ENCODE peak calls at places on chromosomes 2 and 18, in six cellular contexts. E is retinal pigment epithelial cell, K is transverse colon, T is progenitor cell of endocrine pancreas, O is hepatocyte, U is endothelial cell. L is an unnamed sample.

GRCh38 chr2:44560352-44560751 is 198.6 kb downstream of the CAMKMT start:
- DNase-seq in E (no peak), K (no peak), T (no peak), O (no peak), U (no peak), L (no peak)

GRCh38 chr2:196336206-196336605 is 164.8 kb upstream of the STK17B start:
- DNase-seq in E (no peak), K (no peak), T (no peak), O (no peak), U (no peak), L (no peak)

GRCh38 chr2:95525294-95526035 is 40.9 kb upstream of the TRIM43B start:
- DNase-seq in E (no peak), K (peak), T (no peak), O (no peak), U (no peak), L (no peak)

GRCh38 chr2:200964498-200964897 is 1.0 kb upstream of the ORC2 start:
- DNase-seq in E (no peak), K (no peak), T (no peak), O (no peak), U (no peak), L (no peak)

GRCh38 chr2:37631698-37632097 is 39.7 kb downstream of the CDC42EP3 start:
- DNase-seq in E (no peak), K (no peak), T (no peak), O (no peak), U (no peak), L (no peak)

GRCh38 chr2:188023035-188023434 is 268.6 kb upstream of the GULP1 start:
- DNase-seq in E (no peak), K (no peak), T (no peak), O (no peak), U (no peak), L (no peak)

GRCh38 chr2:24269270-24269669 is 91.1 kb downstream of the ITSN2 start:
- DNase-seq in E (peak), K (no peak), T (no peak), O (peak), U (no peak), L (no peak)

GRCh38 chr18:49650426-49650891 is 88.6 kb downstream of the LIPG start:
- DNase-seq in E (no peak), K (no peak), T (no peak), O (no peak), U (no peak), L (no peak)

GRCh38 chr2:49753344-49753930 is 599.1 kb upstream of the FSHR start:
- DNase-seq in E (no peak), K (no peak), T (no peak), O (peak), U (no peak), L (no peak)

DNA sequence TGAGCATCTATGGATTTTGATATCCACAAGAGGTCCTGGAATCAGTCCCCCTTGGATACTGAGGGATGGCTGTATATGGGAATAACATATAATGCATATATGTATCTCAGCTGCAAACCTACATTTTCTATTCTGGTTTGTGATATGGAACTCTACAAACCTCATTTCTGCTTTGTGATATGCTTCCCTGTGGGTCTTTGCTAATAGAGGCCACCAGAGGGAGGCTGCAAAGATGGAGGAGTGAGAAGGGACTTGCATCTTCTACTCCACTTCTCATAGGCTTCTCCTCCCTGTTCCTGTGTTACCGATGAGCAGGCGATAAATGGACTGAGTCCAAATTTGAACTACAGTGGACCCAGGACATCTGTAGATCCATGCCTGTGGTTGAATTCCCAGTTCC is 37.8 kb downstream of the ARID5A start:
- DNase-seq in E (no peak), K (no peak), T (no peak), O (no peak), U (no peak), L (no peak)
- TF ChIP-seq CTCF in E (peak), K (no peak), T (no peak), O (no peak), U (no peak), L (no peak)

DNA sequence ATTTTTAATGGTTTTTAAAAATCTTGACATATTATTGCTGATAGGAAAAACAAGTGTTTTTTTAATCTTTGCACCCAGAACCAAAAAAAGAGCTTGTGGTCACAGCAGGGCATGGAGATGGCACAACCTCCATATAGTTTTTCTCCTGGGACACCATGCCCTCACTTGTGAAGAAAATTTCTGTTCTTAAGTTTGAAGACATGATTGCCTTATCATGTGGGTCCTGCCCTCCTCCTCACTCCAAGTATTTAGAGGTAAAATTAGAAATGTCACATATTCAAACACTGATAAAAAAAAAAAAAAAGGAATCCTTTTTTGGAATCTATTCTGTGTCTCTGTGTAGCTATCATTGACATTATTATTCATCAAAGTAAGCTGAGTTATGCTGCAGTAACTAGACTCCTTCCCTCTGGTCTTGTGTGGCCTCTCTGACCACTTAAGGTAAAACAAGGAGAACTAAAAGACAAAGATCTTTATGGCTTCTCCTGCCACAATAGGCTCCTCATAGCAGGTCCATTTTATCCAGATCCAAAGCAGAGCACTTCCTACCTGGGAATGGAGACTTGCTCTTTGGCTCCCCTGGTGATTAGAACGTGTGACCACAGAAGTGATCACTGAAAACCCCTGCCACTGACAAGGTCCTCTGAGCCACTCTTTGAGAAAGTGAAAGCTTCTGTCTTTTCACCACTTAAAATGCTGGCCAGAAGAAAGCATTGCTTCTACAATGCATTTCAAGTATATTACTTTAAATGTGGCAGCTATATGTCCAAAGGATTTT is 19.8 kb downstream of the ADD2 start:
- DNase-seq in E (no peak), K (no peak), T (no peak), O (no peak), U (no peak), L (no peak)
- TF ChIP-seq CTCF in E (peak), K (no peak), T (peak), O (no peak), U (no peak), L (no peak)

GRCh38 chr2:2233171-2233826 is 97.8 kb downstream of the MYT1L start:
- DNase-seq in E (no peak), K (no peak), T (no peak), O (no peak), U (no peak), L (no peak)

GRCh38 chr2:2237563-2237962 is 93.5 kb downstream of the MYT1L start:
- DNase-seq in E (no peak), K (no peak), T (no peak), O (no peak), U (no peak), L (no peak)

GRCh38 chr2:2229898-2230817 is 100.9 kb downstream of the MYT1L start:
- DNase-seq in E (no peak), K (no peak), T (no peak), O (no peak), U (no peak), L (no peak)

GRCh38 chr2:2232167-2232566 is 98.9 kb downstream of the MYT1L start:
- DNase-seq in E (no peak), K (no peak), T (no peak), O (no peak), U (no peak), L (no peak)

GRCh38 chr2:2234398-2234797 is 96.7 kb downstream of the MYT1L start:
- DNase-seq in E (no peak), K (no peak), T (no peak), O (no peak), U (no peak), L (no peak)
- TF ChIP-seq CTCF in E (no peak), K (no peak), T (no peak), O (no peak), U (no peak), L (no peak)

GRCh38 chr2:61854435-61855177 is 746 bp upstream of the FAM161A start:
- DNase-seq in E (peak), K (peak), T (peak), O (peak), U (peak), L (peak)
- TF ChIP-seq CTCF in E (peak), K (no peak), T (no peak), O (peak), U (no peak), L (no peak)

DNA sequence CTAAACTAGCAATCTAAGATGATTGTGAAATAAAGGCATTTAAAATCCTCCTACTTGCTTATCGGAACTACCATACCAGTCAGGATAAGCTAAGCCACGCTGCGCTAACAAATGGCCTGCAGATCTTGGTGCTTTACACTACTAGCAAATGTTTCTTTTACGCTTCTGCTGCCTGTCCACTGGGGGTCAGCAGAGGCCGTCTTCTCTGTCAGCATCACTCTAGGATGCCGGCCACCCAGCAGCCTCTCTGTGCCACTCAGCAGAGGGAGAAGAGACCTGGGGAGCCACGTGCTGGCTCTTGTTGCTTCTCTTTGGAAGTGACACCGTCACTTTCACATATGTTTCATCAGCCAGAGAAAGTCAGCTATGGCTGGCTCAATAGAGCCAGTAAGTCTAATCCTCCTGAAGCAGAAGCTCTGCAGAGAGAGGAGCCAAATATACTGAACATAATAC is 36.6 kb downstream of the COPS8 start:
- DNase-seq in E (no peak), K (peak), T (peak), O (peak), U (peak), L (no peak)
- TF ChIP-seq CTCF in E (peak), K (peak), T (peak), O (peak), U (peak), L (peak)

GRCh38 chr2:134897932-134898331 is 20.7 kb upstream of the CCNT2 start:
- DNase-seq in E (no peak), K (no peak), T (no peak), O (no peak), U (no peak), L (no peak)
- TF ChIP-seq CTCF in E (no peak), K (peak), T (peak), O (peak), U (peak), L (peak)

DNA sequence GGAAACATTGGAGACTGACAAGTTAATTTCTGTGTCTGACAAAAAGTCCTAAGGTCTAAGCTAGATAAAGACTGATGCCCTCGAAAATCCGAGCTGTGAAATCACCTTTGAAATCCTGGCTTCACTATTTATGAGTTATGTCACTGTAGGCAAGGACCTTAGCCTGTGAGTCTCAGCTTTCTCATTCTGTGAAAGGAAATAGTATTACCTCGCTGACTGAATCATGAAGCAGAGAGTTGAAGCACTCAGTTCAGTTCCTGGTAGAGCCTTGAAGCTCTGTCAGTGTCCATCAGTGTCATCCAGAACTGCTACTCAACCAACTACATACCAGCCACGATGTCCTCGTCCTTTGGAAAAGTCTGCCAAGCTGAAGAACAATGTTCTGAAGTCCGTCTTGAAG is 1025.6 kb upstream of the GYPC start:
- DNase-seq in E (no peak), K (no peak), T (no peak), O (no peak), U (no peak), L (no peak)
- TF ChIP-seq CTCF in E (no peak), K (no peak), T (no peak), O (no peak), U (no peak), L (no peak)

GRCh38 chr2:84918430-84918829 is 13.0 kb downstream of the TMSB10 start:
- DNase-seq in E (no peak), K (no peak), T (no peak), O (no peak), U (no peak), L (no peak)
- TF ChIP-seq CTCF in E (no peak), K (no peak), T (no peak), O (no peak), U (no peak), L (no peak)

DNA sequence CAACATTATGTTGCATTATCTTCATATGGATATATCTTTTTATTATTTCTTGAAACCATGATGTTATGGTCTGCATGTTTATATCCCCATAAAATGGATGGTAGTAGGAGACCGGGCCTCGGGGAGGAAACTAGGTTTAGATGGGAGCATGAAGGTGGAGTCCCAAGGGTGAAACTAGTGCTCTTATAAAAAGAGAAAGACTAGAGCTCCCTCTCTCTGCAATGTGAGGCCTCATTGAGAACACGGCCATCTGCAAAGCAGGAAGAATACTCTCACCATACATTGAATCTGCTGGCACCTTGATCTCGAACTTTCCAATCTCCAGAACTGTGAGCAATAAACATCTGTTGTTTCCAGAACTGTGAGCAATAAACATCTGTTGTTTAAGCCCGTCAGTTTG is 64.0 kb downstream of the NXPH2 start:
- DNase-seq in E (no peak), K (no peak), T (no peak), O (no peak), U (no peak), L (no peak)
- TF ChIP-seq CTCF in E (peak), K (no peak), T (no peak), O (no peak), U (no peak), L (no peak)

GRCh38 chr2:26298638-26299393 is 47.1 kb upstream of the SELENOI start:
- DNase-seq in E (no peak), K (peak), T (no peak), O (peak), U (no peak), L (no peak)

GRCh38 chr2:26297061-26297460 is 48.9 kb upstream of the SELENOI start:
- DNase-seq in E (no peak), K (no peak), T (no peak), O (no peak), U (no peak), L (no peak)

GRCh38 chr2:26299488-26300092 is 46.4 kb upstream of the SELENOI start:
- DNase-seq in E (no peak), K (peak), T (no peak), O (peak), U (peak), L (no peak)

GRCh38 chr2:26300234-26300641 is 45.7 kb upstream of the SELENOI start:
- DNase-seq in E (no peak), K (peak), T (no peak), O (no peak), U (no peak), L (no peak)

GRCh38 chr2:26298286-26298637 is 47.7 kb upstream of the SELENOI start:
- DNase-seq in E (no peak), K (no peak), T (no peak), O (no peak), U (no peak), L (no peak)
- TF ChIP-seq CTCF in E (no peak), K (no peak), T (no peak), O (no peak), U (no peak), L (no peak)

L was measured in D721Med.